ENCODE peak calls at places on chromosomes 3 and 15, in eight cellular contexts. E is NCI-H510A; P is stimulated activated CD8-positive, alpha-beta memory T cell treated with anti-CD3 and anti-CD28 coated beads, Interleukin-15, amount 100 ng/mL, for 4 hours; R is lung microvascular endothelial cell; J is activated naive CD4-positive, alpha-beta T cell; G is M059J; X is NCI-H1092 treated with DMSO at 0.1 percent for 48 hours; Y is PC-3. D is an unnamed sample.

GRCh38 chr3:97439373-97439772 is 325.2 kb upstream of the ARL6 start:
- DNase-seq in X (no peak), P (no peak), G (no peak), R (no peak), E (no peak), J (no peak), Y (no peak), D (no peak)

GRCh38 chr3:52443268-52443610 is 1.7 kb downstream of the SEMA3G start:
- DNase-seq in R (no peak), Y (no peak), E (no peak), G (no peak), X (no peak), J (no peak), P (no peak), D (no peak)

GRCh38 chr15:31366169-31366734 is 39.6 kb downstream of the KLF13 start:
- DNase-seq in E (no peak), R (no peak), X (no peak), P (no peak), Y (no peak), J (no peak), G (no peak), D (no peak)

GRCh38 chr3:63967675-63968611 is 55.4 kb downstream of the PSMD6 start:
- DNase-seq in Y (no peak), G (peak; percentile 40), P (no peak), E (no peak), X (peak; percentile 19), J (no peak), R (peak; percentile 47), D (peak; percentile 44)

GRCh38 chr3:51808920-51809319 is 29.9 kb upstream of the IQCF6 start:
- DNase-seq in X (no peak), G (no peak), R (no peak), P (no peak), E (no peak), Y (no peak), J (no peak), D (no peak)

GRCh38 chr15:42107483-42107882 is 13.1 kb upstream of the PLA2G4D start:
- DNase-seq in P (no peak), J (peak; percentile 9), X (peak; percentile 39), R (peak; percentile 54), Y (no peak), E (no peak), G (no peak), D (no peak)

GRCh38 chr3:114299421-114299820 is 5.6 kb downstream of the TIGIT start:
- DNase-seq in R (peak; percentile 69), X (no peak), E (no peak), G (peak; percentile 55), Y (peak; percentile 42), P (no peak), J (no peak), D (no peak)

GRCh38 chr15:75775296-75776074 is 62.8 kb upstream of the CSPG4 start:
- DNase-seq in G (peak; percentile 21), X (no peak), P (no peak), J (no peak), Y (no peak), E (no peak), R (no peak), D (no peak)

GRCh38 chr3:196948442-196949365 is 6.4 kb upstream of the NCBP2 start:
- DNase-seq in R (no peak), E (no peak), X (no peak), Y (no peak), G (no peak), J (no peak), P (no peak), D (no peak)

GRCh38 chr3:134677196-134677986 is 26.6 kb upstream of the KY start:
- DNase-seq in J (no peak), R (peak; percentile 16), G (no peak), X (no peak), P (no peak), E (no peak), Y (peak; percentile 14), D (no peak)

GRCh38 chr3:111961461-111962269 is 17.2 kb upstream of the ABHD10 start:
- DNase-seq in E (no peak), J (no peak), Y (no peak), X (no peak), G (no peak), P (no peak), R (no peak), D (no peak)

GRCh38 chr3:8482960-8483665 is 18.5 kb upstream of the LMCD1 start:
- DNase-seq in P (no peak), R (peak; percentile 99), G (peak; percentile 96), Y (peak; percentile 97), E (no peak), X (peak; percentile 35), J (no peak), D (peak; percentile 94)

GRCh38 chr3:58271901-58272501 is 34.0 kb upstream of the RPP14 start:
- DNase-seq in Y (peak; percentile 82), R (peak; percentile 69), G (peak; percentile 88), J (no peak), X (no peak), P (no peak), E (no peak), D (peak; percentile 78)

GRCh38 chr3:5787863-5788488 is 600.5 kb downstream of the EDEM1 start:
- DNase-seq in X (no peak), P (no peak), J (no peak), G (no peak), Y (peak; percentile 66), E (no peak), R (no peak), D (no peak)

GRCh38 chr3:187031934-187032333 is 101.6 kb downstream of the ST6GAL1 start:
- DNase-seq in Y (no peak), X (no peak), R (no peak), G (no peak), P (no peak), J (no peak), E (no peak), D (no peak)

GRCh38 chr3:122314467-122314866 is 10.6 kb upstream of the CSTA start:
- DNase-seq in X (no peak), J (no peak), R (no peak), P (no peak), G (no peak), E (no peak), Y (peak; percentile 81), D (no peak)

D was measured in RCC 7860.